ENCODE peak calls at places on chromosomes 3 and 15, in four cellular contexts. E is GM12878, U is H1, Q is GM12891. D is an unnamed sample.

GRCh38 chr15:41940441-41940857 is 31.9 kb downstream of the EHD4 start:
- DNase-seq in E (no peak), U (no peak), Q (no peak), D (no peak)

GRCh38 chr15:71599404-71600225 is 210.7 kb upstream of the NR2E3 start:
- DNase-seq in E (no peak), U (no peak), Q (no peak), D (no peak)

GRCh38 chr3:173275740-173276139 is 121.8 kb upstream of the NLGN1 start:
- DNase-seq in E (no peak), U (no peak), Q (no peak), D (no peak)

GRCh38 chr3:141204343-141204742 is 27.3 kb upstream of the PXYLP1 start:
- DNase-seq in E (no peak), U (no peak), Q (no peak), D (no peak)

GRCh38 chr15:42371125-42371524 is 11.8 kb downstream of the CAPN3 start:
- DNase-seq in E (no peak), U (no peak), Q (no peak), D (no peak)

GRCh38 chr3:64351713-64352595 is 126.7 kb upstream of the PRICKLE2 start:
- DNase-seq in E (no peak), U (no peak), Q (no peak), D (no peak)

GRCh38 chr3:129602730-129603560 is 3.5 kb downstream of the PLXND1 start:
- DNase-seq in E (no peak), U (no peak), Q (no peak), D (no peak)

GRCh38 chr3:13792512-13793347 is 87.1 kb downstream of the WNT7A start:
- DNase-seq in E (no peak), U (no peak), Q (no peak), D (no peak)

GRCh38 chr15:52257734-52258062 is 37.9 kb downstream of the MYO5C start:
- DNase-seq in E (no peak), U (no peak), Q (no peak), D (no peak)

GRCh38 chr3:58474967-58475578 is 16.8 kb upstream of the KCTD6 start:
- DNase-seq in E (no peak), U (no peak), Q (no peak), D (no peak)

GRCh38 chr3:60298141-60298540 is 953.1 kb downstream of the FHIT start:
- DNase-seq in E (no peak), U (no peak), Q (no peak), D (no peak)

GRCh38 chr15:95857124-95857757 is 473.3 kb upstream of the NR2F2 start:
- DNase-seq in E (no peak), U (no peak), Q (no peak), D (no peak)

GRCh38 chr3:123153124-123153523 is 48.6 kb upstream of the SEC22A start:
- DNase-seq in E (no peak), U (no peak), Q (peak), D (no peak)

GRCh38 chr15:31207246-31207645 is 105.7 kb upstream of the TRPM1 start:
- DNase-seq in E (no peak), U (no peak), Q (no peak), D (no peak)
- TF ChIP-seq TAF1 in E (no peak), U (no peak), Q (no peak), D (no peak)

DNA sequence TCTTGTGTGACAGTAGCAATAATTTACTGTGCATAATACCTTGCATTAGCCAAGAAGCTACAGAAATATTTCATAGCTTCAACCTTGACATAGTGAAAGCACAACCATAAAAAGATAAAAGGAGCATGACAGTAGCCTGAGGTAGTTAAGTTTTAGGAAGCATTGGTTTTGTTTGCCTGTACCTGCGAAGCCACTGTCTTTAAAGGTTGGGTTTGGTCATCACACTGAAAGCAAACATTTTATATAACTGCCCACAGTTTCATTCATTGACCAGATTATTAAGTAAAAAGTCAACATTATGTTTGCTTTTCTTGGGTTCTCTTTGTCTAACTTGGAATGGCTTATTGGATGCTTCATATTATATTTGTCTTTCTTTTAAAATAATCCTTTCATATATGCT is 450.1 kb upstream of the IL12A start:
- DNase-seq in E (no peak), U (no peak), Q (no peak), D (no peak)
- TF ChIP-seq TAF1 in E (no peak), U (no peak), Q (no peak), D (no peak)

DNA sequence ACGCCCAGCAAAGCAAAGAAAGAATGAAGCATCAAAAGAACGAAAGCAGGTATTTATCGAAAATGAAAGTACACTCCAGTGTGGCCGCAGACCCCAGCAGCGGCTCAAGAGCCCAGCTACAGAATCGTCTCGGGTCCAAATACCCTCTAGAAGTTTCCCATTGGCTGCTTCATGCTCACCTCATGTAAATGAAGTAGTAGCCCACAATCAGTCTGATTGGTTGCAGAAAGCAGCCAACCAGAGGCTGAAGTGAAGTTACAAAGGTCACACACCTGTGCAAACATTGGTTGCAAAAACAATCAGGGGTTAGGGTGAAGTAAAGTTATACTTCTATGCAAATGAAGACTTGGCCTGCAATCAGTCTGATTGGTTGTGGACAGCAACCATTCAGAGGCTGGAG is 32.0 kb downstream of the SV2B start:
- DNase-seq in E (no peak), U (no peak), Q (no peak), D (no peak)
- TF ChIP-seq TAF1 in E (no peak), U (no peak), Q (no peak), D (no peak)

GRCh38 chr3:9595877-9596276 is 42.3 kb upstream of the LHFPL4 start:
- DNase-seq in E (no peak), U (no peak), Q (no peak), D (no peak)
- TF ChIP-seq TAF1 in E (no peak), U (no peak), Q (no peak), D (no peak)

GRCh38 chr3:177615015-177615414 is 417.7 kb upstream of the TBL1XR1 start:
- DNase-seq in E (no peak), U (no peak), Q (no peak), D (no peak)
- TF ChIP-seq TAF1 in E (no peak), U (no peak), Q (no peak), D (no peak)

DNA sequence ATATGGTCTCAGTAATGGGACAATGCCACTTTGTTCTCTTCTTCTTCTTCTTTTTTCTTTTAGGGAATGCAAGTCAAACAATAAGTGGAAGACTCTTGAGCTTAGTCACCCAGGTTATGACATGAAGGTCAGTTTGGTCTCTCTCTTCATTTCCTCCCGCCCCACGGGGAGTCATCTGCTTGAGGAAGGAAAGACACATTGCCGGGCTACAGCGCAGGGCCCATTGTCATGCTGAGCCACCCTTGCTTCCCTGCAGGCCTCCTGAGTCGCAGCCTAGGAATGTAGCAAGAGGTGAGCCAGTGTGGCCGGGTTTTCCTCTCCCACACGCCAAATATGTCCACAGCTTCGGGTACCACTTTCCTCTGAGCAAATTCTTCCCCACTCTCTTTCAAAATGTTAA is 47.6 kb downstream of the RAP2B start:
- DNase-seq in E (no peak), U (peak), Q (no peak), D (no peak)
- TF ChIP-seq TAF1 in E (no peak), U (no peak), Q (no peak), D (no peak)

GRCh38 chr3:105518806-105519418 is 152.2 kb downstream of the ALCAM start:
- DNase-seq in E (peak), U (no peak), Q (peak), D (no peak)
- TF ChIP-seq TAF1 in E (no peak), U (no peak), Q (no peak), D (no peak)